ENCODE peak calls at places on chromosomes 2 and 18, in nine cellular contexts. C is cardiac fibroblast, J is HepG2, R is astrocyte of the cerebellum, B is fibroblast of pulmonary artery, M is heart left ventricle, L is GM12865, P is MM.1S, G is astrocyte of the spinal cord. E is an unnamed sample.

GRCh38 chr18:26301681-26302080 is 75.4 kb downstream of the TAF4B start:
- DNase-seq in C (peak; percentile 51), J (no peak), R (peak; percentile 40), B (peak; percentile 37), M (no peak), L (no peak), P (no peak), G (peak; percentile 42), E (peak; percentile 35)

GRCh38 chr2:175807031-175807873 is 194.8 kb downstream of the LNPK start:
- DNase-seq in C (no peak), J (no peak), R (no peak), B (no peak), M (no peak), L (no peak), P (no peak), G (no peak), E (no peak)

GRCh38 chr18:70086085-70086484 is 119.4 kb downstream of the RTTN start:
- DNase-seq in C (no peak), J (no peak), R (no peak), B (no peak), M (no peak), L (no peak), P (no peak), G (no peak), E (no peak)

GRCh38 chr2:119222213-119222612 is 1.4 kb upstream of the STEAP3 start:
- DNase-seq in C (no peak), J (no peak), R (no peak), B (no peak), M (no peak), L (no peak), P (no peak), G (no peak), E (no peak)

GRCh38 chr2:105100064-105100840 is 62.4 kb downstream of the MRPS9 start:
- DNase-seq in C (no peak), J (no peak), R (no peak), B (no peak), M (no peak), L (peak; percentile 22), P (peak; percentile 85), G (no peak), E (no peak)

GRCh38 chr2:133674433-133675331 is 106.4 kb upstream of the NCKAP5 start:
- DNase-seq in C (peak; percentile 86), J (peak; percentile 36), R (peak; percentile 78), B (peak; percentile 83), M (peak; percentile 70), L (no peak), P (no peak), G (peak; percentile 85), E (peak; percentile 96)

GRCh38 chr2:88709117-88709739 is 17.8 kb downstream of the RPIA start:
- DNase-seq in C (peak; percentile 86), J (no peak), R (no peak), B (peak; percentile 78), M (no peak), L (no peak), P (no peak), G (peak; percentile 48), E (peak; percentile 63)

GRCh38 chr2:18387479-18388206 is 172.8 kb downstream of the RDH14 start:
- DNase-seq in C (peak; percentile 86), J (peak; percentile 71), R (peak; percentile 63), B (peak; percentile 88), M (peak; percentile 74), L (peak; percentile 74), P (peak; percentile 72), G (peak; percentile 75), E (peak; percentile 90)

GRCh38 chr2:143720093-143720664 is 591.0 kb downstream of the ARHGAP15 start:
- DNase-seq in C (no peak), J (no peak), R (no peak), B (no peak), M (no peak), L (no peak), P (no peak), G (no peak), E (no peak)

GRCh38 chr18:10202947-10203346 is 251.5 kb upstream of the APCDD1 start:
- DNase-seq in C (no peak), J (no peak), R (no peak), B (no peak), M (no peak), L (no peak), P (no peak), G (no peak), E (no peak)

GRCh38 chr2:153543639-153544071 is 65.1 kb upstream of the RPRM start:
- DNase-seq in C (no peak), J (no peak), R (no peak), B (no peak), M (no peak), L (peak; percentile 21), P (no peak), G (peak; percentile 32), E (no peak)

GRCh38 chr2:164910091-164910899 is 45.0 kb downstream of the SLC38A11 start:
- DNase-seq in C (peak; percentile 58), J (peak; percentile 63), R (no peak), B (peak; percentile 41), M (no peak), L (peak; percentile 39), P (peak; percentile 95), G (peak; percentile 60), E (peak; percentile 48)

GRCh38 chr2:241329669-241330615 is 14.2 kb downstream of the SEPTIN2 start:
- DNase-seq in C (no peak), J (no peak), R (no peak), B (no peak), M (no peak), L (no peak), P (no peak), G (no peak), E (no peak)

GRCh38 chr2:68719912-68720311 is 14.7 kb upstream of the ARHGAP25 start:
- DNase-seq in C (no peak), J (no peak), R (no peak), B (no peak), M (no peak), L (no peak), P (no peak), G (no peak), E (no peak)

GRCh38 chr2:227472265-227473018 is 486 bp downstream of the AGFG1 start:
- DNase-seq in C (peak; percentile 20), J (no peak), R (no peak), B (peak; percentile 19), M (peak; percentile 42), L (peak; percentile 58), P (peak; percentile 44), G (no peak), E (no peak)

GRCh38 chr2:23414876-23415275 is 29.9 kb downstream of the KLHL29 start:
- DNase-seq in C (peak; percentile 60), J (peak; percentile 21), R (no peak), B (no peak), M (no peak), L (no peak), P (no peak), G (no peak), E (no peak)
- TF ChIP-seq CTCF in C (peak; percentile 32), J (peak; percentile 33), R (peak; percentile 17), B (peak; percentile 22), M (no peak), L (peak; percentile 8), P (no peak), G (peak; percentile 31), E (peak; percentile 4)

GRCh38 chr2:177256026-177256425 is 8.5 kb downstream of the NFE2L2 start:
- DNase-seq in C (no peak), J (no peak), R (no peak), B (no peak), M (no peak), L (no peak), P (no peak), G (no peak), E (no peak)

GRCh38 chr2:177255227-177255601 is 9.3 kb downstream of the NFE2L2 start:
- DNase-seq in C (no peak), J (no peak), R (no peak), B (no peak), M (no peak), L (no peak), P (no peak), G (no peak), E (no peak)

GRCh38 chr2:177256695-177257094 is 7.8 kb downstream of the NFE2L2 start:
- DNase-seq in C (no peak), J (no peak), R (no peak), B (no peak), M (no peak), L (no peak), P (no peak), G (no peak), E (no peak)

GRCh38 chr2:177258059-177258458 is 6.5 kb downstream of the NFE2L2 start:
- DNase-seq in C (no peak), J (no peak), R (no peak), B (no peak), M (no peak), L (no peak), P (no peak), G (no peak), E (no peak)

GRCh38 chr2:177257471-177257870 is 7.1 kb downstream of the NFE2L2 start:
- DNase-seq in C (no peak), J (no peak), R (no peak), B (no peak), M (no peak), L (no peak), P (no peak), G (no peak), E (no peak)
- H3K4me3 ChIP-seq in C (no peak overlapping the region), J (peak overlapping the region; percentile 13), R (no peak overlapping the region), B (no peak overlapping the region), M (no peak overlapping the region), L (no peak overlapping the region), P (no peak overlapping the region), G (no peak overlapping the region), E (no peak overlapping the region)

DNA sequence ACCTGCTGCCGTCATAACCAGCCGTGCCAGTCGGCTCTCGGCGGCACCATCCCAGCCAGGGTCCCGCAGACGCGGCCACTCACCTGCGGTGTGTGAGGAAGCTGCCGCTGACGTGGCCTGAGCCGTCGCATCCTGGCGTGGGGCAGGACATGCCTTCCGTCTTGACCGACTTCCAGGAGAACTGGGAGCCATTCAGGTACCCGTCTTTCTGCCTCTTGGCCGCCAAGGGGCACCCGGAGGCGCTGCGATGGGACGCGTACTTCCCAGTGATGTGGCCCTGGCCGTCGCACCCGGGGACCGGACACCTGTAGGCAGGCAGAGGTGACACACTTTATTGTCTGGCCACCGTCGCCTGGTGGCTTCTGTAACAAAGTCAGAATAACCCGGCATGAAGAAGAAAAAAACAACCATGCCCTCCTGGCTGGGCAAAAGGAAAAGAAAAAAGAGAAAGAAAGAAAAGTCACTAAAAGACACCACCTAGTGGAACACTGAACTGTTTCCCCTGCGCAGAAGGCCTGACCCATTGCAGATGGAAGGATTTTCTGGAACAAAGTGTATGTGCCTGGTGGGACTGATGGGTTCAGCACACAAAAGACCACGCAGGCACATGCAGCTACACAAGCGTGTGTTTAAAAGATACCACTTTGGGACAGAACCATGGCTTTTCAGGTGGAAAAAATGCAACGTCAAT is 94.9 kb upstream of the PXDN start:
- DNase-seq in C (no peak), J (no peak), R (no peak), B (no peak), M (no peak), L (no peak), P (no peak), G (no peak), E (no peak)
- TF ChIP-seq CTCF in C (no peak), J (no peak), R (peak; percentile 11), B (no peak), M (no peak), L (no peak), P (no peak), G (no peak), E (no peak)

DNA sequence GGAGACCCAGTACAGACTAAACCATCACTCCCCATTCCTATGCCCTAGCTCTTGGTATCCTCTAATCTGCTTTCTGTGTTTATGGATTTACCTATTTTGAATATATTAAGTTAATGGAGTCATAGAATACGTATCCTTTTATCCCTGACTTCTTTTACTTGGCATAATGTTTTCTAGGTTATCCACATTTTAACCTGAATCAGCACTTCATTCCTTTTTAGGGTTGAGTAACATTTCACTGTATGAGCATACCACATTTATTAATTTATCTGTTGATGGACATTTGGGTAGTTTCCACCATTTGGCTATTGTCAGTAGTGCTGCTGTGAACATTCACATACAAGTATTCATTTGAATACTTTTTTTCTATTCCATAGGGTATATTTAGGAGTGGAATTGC is 157.3 kb upstream of the CTNNA2 start:
- DNase-seq in C (no peak), J (no peak), R (no peak), B (no peak), M (no peak), L (no peak), P (no peak), G (no peak), E (no peak)
- H3K4me3 ChIP-seq in C (no peak overlapping the region), J (no peak overlapping the region), R (no peak overlapping the region), B (no peak overlapping the region), M (no peak overlapping the region), L (no peak overlapping the region), P (no peak overlapping the region), G (no peak overlapping the region), E (no peak overlapping the region)